ENCODE peak calls at places on chromosome 18, in six cellular contexts. Z is endodermal cell, P is AG04449, F is esophagus squamous epithelium, H is pancreas, B is A549. A is an unnamed sample.

GRCh38 chr18:65753520-65753919 is 2.7 kb downstream of the CDH7 start:
- DNase-seq in B (peak; percentile 69), H (no peak), P (no peak), F (no peak), Z (peak; percentile 83), A (peak; percentile 53)

GRCh38 chr18:59143441-59143840 is 3.8 kb downstream of the SEC11C start:
- DNase-seq in H (no peak), F (no peak), B (no peak), Z (no peak), P (no peak), A (no peak)

GRCh38 chr18:26394047-26394654 is 154.2 kb downstream of the KCTD1 start:
- DNase-seq in H (no peak), F (no peak), B (no peak), P (no peak), Z (no peak), A (no peak)

GRCh38 chr18:73261243-73261642 is 393.5 kb upstream of the NETO1 start:
- DNase-seq in H (no peak), P (no peak), F (no peak), Z (no peak), B (peak; percentile 54), A (no peak)

GRCh38 chr18:23136326-23137092 is 1.2 kb downstream of the CABLES1 start:
- DNase-seq in Z (peak; percentile 76), H (no peak), B (no peak), P (no peak), F (no peak), A (no peak)

GRCh38 chr18:6203791-6204190 is 210.9 kb downstream of the L3MBTL4 start:
- DNase-seq in P (no peak), F (no peak), B (no peak), H (no peak), Z (no peak), A (no peak)

GRCh38 chr18:77191241-77191751 is 58.4 kb upstream of the GALR1 start:
- DNase-seq in P (no peak), B (no peak), F (no peak), Z (no peak), H (no peak), A (no peak)

GRCh38 chr18:67108894-67109293 is 407.6 kb downstream of the DSEL start:
- DNase-seq in B (no peak), F (no peak), H (no peak), Z (no peak), P (no peak), A (no peak)

GRCh38 chr18:23573948-23574431 is 12.3 kb downstream of the NPC1 start:
- DNase-seq in B (no peak), H (no peak), Z (peak; percentile 73), P (no peak), F (no peak), A (no peak)

GRCh38 chr18:22913861-22914260 is 19.3 kb upstream of the RBBP8 start:
- DNase-seq in B (no peak), H (peak; percentile 74), Z (peak; percentile 69), P (no peak), F (no peak), A (peak; percentile 97)

GRCh38 chr18:13300029-13300428 is 81.5 kb downstream of the LDLRAD4 start:
- DNase-seq in P (no peak), F (no peak), H (no peak), Z (peak; percentile 44), B (no peak), A (no peak)

GRCh38 chr18:26002375-26002774 is 88.0 kb downstream of the SS18 start:
- DNase-seq in H (no peak), F (no peak), B (no peak), P (no peak), Z (no peak), A (no peak)

GRCh38 chr18:36448384-36449290 is 151.1 kb downstream of the FHOD3 start:
- DNase-seq in B (no peak), P (no peak), Z (no peak), F (no peak), H (no peak), A (no peak)
- H3K4me3 ChIP-seq in B (no peak overlapping the region), P (no peak overlapping the region), Z (no peak overlapping the region), F (no peak overlapping the region), H (no peak overlapping the region), A (no peak overlapping the region)

DNA sequence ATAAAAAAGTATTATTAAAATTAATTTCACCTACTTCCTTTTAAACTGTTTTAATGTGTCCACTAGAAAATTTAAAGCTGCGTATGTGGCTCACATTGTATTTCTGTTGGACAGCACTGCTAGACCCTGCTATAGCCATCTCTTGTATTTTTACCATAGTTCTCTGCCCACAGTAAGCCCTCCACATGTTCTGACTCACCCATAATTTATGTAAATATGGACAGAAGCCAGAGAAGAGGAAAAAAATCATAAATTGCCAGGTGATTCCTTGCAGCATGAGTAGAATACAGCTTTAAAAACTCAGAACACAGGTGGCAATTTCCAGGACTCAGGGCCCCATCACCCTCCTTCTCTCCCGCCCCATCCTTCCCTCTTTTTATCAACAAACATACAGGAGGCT is 142.4 kb upstream of the MEX3C start:
- DNase-seq in P (no peak), B (no peak), H (no peak), Z (no peak), F (no peak), A (no peak)
- TF ChIP-seq CTCF in P (no peak), B (no peak), H (no peak), Z (no peak), F (no peak), A (no peak)

DNA sequence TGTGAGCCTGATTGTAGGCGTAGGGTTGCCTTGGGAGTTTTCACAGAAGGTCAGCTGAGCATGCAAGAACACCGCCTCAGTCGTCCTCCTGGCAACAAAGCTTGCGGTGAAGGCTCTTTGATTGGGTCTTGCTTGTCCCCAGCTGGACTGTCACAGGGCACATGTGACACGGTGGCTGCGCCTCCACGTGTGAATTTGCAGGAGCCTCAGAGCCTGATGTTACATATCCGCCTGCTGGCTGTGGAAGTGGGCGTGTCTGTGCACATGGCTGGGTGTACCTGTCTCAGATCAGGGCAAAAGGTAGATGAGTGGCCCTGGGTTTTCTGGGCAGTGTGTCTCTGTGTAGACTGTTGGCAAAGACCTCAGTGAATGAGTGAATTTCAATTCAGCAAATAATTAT is 228.8 kb downstream of the HAUS1 start:
- DNase-seq in B (no peak), P (no peak), H (peak; percentile 37), Z (peak; percentile 66), F (no peak), A (peak; percentile 61)
- H3K4me3 ChIP-seq in B (no peak overlapping the region), P (no peak overlapping the region), H (peak overlapping the region; percentile 49), Z (no peak overlapping the region), F (peak overlapping the region; percentile 70), A (peak overlapping the region; percentile 65)

DNA sequence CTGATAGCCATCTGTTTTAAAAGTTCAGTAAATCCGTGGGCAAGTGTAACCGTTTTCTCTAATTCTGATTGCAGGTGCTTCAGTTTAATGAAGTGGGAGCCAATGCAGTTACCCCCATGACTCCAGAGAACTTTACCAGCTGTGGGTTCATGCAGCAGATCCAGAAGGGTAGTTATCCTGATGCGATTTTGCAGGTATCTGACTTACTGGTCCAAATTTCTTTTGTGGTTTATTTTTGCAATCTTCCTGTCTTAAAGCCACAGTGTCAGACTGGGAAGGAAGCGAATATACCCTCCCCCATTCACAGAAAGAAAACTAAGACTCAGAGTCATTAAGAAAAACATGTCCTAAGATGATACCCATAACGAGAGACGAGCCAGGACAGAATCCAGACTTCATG is 7.7 kb downstream of the SERPINB2 start:
- DNase-seq in B (no peak), Z (no peak), P (no peak), H (no peak), F (no peak), A (no peak)
- TF ChIP-seq CTCF in B (no peak), Z (no peak), P (no peak), H (no peak), F (no peak), A (no peak)

DNA sequence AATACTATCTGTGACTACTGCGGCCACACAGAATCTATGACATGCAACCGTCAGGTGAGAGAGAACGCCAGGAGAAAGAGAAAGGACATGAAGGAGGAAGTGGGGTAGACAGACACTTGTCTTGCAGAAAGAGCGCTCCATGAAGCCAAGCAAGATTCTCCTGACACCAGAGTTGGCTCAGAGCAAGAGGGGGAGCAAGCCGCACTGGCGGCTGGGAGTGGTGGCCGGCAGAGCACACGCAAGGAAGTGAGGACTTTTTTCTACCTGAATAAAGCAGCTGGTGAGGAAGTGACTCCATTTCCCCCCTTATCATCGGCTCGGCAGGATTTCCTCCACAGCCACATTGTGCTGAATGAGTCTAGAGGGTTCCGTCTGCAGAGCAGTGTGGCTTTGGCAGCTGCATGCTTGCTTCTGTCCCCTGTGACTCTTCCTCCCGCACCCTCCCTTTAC is 181.5 kb downstream of the BCL2 start:
- DNase-seq in H (no peak), P (no peak), Z (no peak), B (no peak), F (no peak), A (no peak)
- H3K4me3 ChIP-seq in H (no peak overlapping the region), P (peak overlapping the region; percentile 1), Z (no peak overlapping the region), B (no peak overlapping the region), F (peak overlapping the region; percentile 20), A (no peak overlapping the region)

DNA sequence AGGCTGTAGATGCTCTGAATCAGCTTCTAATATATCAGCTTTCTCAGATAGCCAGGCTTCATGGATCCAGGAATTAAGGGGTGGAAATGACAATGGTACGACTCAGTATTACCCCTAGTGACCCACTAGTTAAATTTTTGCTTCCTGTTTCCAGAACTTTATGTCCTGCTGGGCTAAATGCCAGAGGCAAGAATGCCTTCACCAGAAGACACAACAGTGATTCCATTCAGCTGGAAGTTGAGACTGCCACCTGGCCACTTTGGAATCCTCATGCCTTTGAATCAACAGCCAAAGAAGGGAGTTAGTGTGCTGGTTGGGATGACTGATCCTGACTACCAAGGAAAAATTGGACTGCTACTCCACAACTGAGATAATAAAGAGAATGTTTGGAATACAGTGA is 239.1 kb downstream of the ASXL3 start:
- DNase-seq in Z (no peak), B (no peak), P (no peak), F (no peak), H (no peak), A (no peak)
- TF ChIP-seq CTCF in Z (no peak), B (no peak), P (no peak), F (no peak), H (no peak), A (no peak)

GRCh38 chr18:39305756-39306155 is 1740.2 kb upstream of the CELF4 start:
- DNase-seq in F (no peak), Z (no peak), H (no peak), P (no peak), B (no peak), A (no peak)

GRCh38 chr18:39297225-39297624 is 1731.6 kb upstream of the CELF4 start:
- DNase-seq in Z (no peak), F (no peak), H (no peak), B (no peak), P (no peak), A (no peak)

GRCh38 chr18:39302481-39302880 is 1736.9 kb upstream of the CELF4 start:
- DNase-seq in Z (no peak), H (no peak), P (no peak), B (peak; percentile 1), F (no peak), A (no peak)
- H3K4me3 ChIP-seq in Z (no peak overlapping the region), H (no peak overlapping the region), P (no peak overlapping the region), B (no peak overlapping the region), F (no peak overlapping the region), A (no peak overlapping the region)

DNA sequence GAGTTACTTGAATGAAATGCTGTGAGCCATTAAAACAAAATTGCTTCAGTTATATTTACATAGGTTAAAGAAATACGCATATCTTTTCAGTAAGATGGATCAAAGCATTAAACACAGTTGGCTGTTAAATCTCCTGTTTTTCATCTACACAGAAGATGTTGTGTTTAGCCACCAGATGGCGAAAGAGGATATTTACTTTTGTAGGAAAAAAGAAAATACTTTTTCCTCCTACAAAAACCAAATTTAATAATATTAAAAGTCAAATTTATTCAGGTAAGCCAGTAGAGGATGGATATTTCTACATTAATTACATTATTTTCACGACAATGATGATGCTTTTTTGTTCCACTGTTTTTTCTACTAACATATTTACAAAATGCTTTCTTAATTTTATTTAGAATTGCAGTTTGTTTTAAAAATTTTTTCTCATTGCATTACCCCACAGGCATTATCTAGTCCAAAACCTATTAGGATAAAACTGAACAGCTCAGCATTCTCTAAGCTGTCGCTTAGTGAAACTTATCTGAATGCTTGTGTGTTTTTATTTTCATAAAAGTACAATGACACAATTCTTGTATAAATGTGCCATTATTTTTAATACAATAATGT is 173.7 kb downstream of the ASXL3 start:
- DNase-seq in Z (no peak), F (no peak), H (no peak), P (no peak), B (peak; percentile 7), A (no peak)
- TF ChIP-seq CTCF in Z (peak; percentile 79), F (peak; percentile 21), H (peak; percentile 21), P (peak; percentile 39), B (peak; percentile 23), A (peak; percentile 62)